ENCODE peak calls at places on chromosomes 4 and X, in nine cellular contexts. One of them, this sample, is unnamed.

GRCh38 chr4:53562409-53562808 is 28.9 kb downstream of the LNX1 start:
- DNase-seq in psoas muscle: no peak
- DNase-seq in CD4-positive, alpha-beta memory T cell: no peak
- DNase-seq in colonic mucosa: no peak
- DNase-seq in endodermal cell: no peak
- DNase-seq in tibial artery: no peak
- DNase-seq in aorta: no peak
- DNase-seq in astrocyte: no peak
- DNase-seq in neural progenitor cell: no peak
- DNase-seq in this sample: no peak

GRCh38 chr4:40321671-40322131 is 13.4 kb upstream of the CHRNA9 start:
- DNase-seq in psoas muscle: no peak
- DNase-seq in CD4-positive, alpha-beta memory T cell: no peak
- DNase-seq in colonic mucosa: no peak
- DNase-seq in endodermal cell: no peak
- DNase-seq in tibial artery: no peak
- DNase-seq in aorta: no peak
- DNase-seq in astrocyte: peak; percentile 84
- DNase-seq in neural progenitor cell: no peak
- DNase-seq in this sample: peak; percentile 53

GRCh38 chrX:12421918-12422317 is 283.6 kb downstream of the FRMPD4 start:
- DNase-seq in psoas muscle: no peak
- DNase-seq in CD4-positive, alpha-beta memory T cell: no peak
- DNase-seq in colonic mucosa: no peak
- DNase-seq in endodermal cell: no peak
- DNase-seq in tibial artery: no peak
- DNase-seq in aorta: no peak
- DNase-seq in astrocyte: peak; percentile 12
- DNase-seq in neural progenitor cell: no peak
- DNase-seq in this sample: peak; percentile 32

GRCh38 chr4:112766422-112766821 is 129.5 kb downstream of the LARP7 start:
- DNase-seq in psoas muscle: no peak
- DNase-seq in CD4-positive, alpha-beta memory T cell: no peak
- DNase-seq in colonic mucosa: no peak
- DNase-seq in endodermal cell: peak; percentile 77
- DNase-seq in tibial artery: no peak
- DNase-seq in aorta: no peak
- DNase-seq in astrocyte: no peak
- DNase-seq in neural progenitor cell: peak; percentile 70
- DNase-seq in this sample: peak; percentile 13

GRCh38 chr4:159776915-159777314 is 674.0 kb downstream of the RAPGEF2 start:
- DNase-seq in psoas muscle: no peak
- DNase-seq in CD4-positive, alpha-beta memory T cell: no peak
- DNase-seq in colonic mucosa: no peak
- DNase-seq in endodermal cell: no peak
- DNase-seq in tibial artery: no peak
- DNase-seq in aorta: no peak
- DNase-seq in astrocyte: no peak
- DNase-seq in neural progenitor cell: peak; percentile 3
- DNase-seq in this sample: no peak

GRCh38 chr4:61202638-61203495 is 2.7 kb downstream of the ADGRL3 start:
- DNase-seq in psoas muscle: no peak
- DNase-seq in CD4-positive, alpha-beta memory T cell: no peak
- DNase-seq in colonic mucosa: no peak
- DNase-seq in endodermal cell: peak; percentile 79
- DNase-seq in tibial artery: no peak
- DNase-seq in aorta: no peak
- DNase-seq in astrocyte: no peak
- DNase-seq in neural progenitor cell: peak; percentile 60
- DNase-seq in this sample: peak; percentile 15

GRCh38 chr4:159944477-159944876 is 841.6 kb downstream of the RAPGEF2 start:
- DNase-seq in psoas muscle: no peak
- DNase-seq in CD4-positive, alpha-beta memory T cell: no peak
- DNase-seq in colonic mucosa: no peak
- DNase-seq in endodermal cell: no peak
- DNase-seq in tibial artery: no peak
- DNase-seq in aorta: no peak
- DNase-seq in astrocyte: no peak
- DNase-seq in neural progenitor cell: peak; percentile 51
- DNase-seq in this sample: no peak

GRCh38 chrX:16870861-16871584 is 861 bp upstream of the RBBP7 start:
- DNase-seq in psoas muscle: peak; percentile 68
- DNase-seq in CD4-positive, alpha-beta memory T cell: no peak
- DNase-seq in colonic mucosa: peak; percentile 27
- DNase-seq in endodermal cell: peak; percentile 88
- DNase-seq in tibial artery: peak; percentile 64
- DNase-seq in aorta: peak; percentile 57
- DNase-seq in astrocyte: no peak
- DNase-seq in neural progenitor cell: peak; percentile 85
- DNase-seq in this sample: peak; percentile 32

GRCh38 chr4:3437998-3438846 is 3.5 kb upstream of the HGFAC start:
- DNase-seq in psoas muscle: peak; percentile 56
- DNase-seq in CD4-positive, alpha-beta memory T cell: no peak
- DNase-seq in colonic mucosa: no peak
- DNase-seq in endodermal cell: no peak
- DNase-seq in tibial artery: peak; percentile 67
- DNase-seq in aorta: peak; percentile 42
- DNase-seq in astrocyte: no peak
- DNase-seq in neural progenitor cell: no peak
- DNase-seq in this sample: no peak

GRCh38 chr4:53558061-53558801 is 33.1 kb downstream of the LNX1 start:
- DNase-seq in psoas muscle: no peak
- DNase-seq in CD4-positive, alpha-beta memory T cell: no peak
- DNase-seq in colonic mucosa: no peak
- DNase-seq in endodermal cell: peak; percentile 64
- DNase-seq in tibial artery: no peak
- DNase-seq in aorta: peak; percentile 71
- DNase-seq in astrocyte: peak; percentile 59
- DNase-seq in neural progenitor cell: peak; percentile 6
- DNase-seq in this sample: no peak

GRCh38 chr4:8913121-8913857 is 41.6 kb upstream of the HMX1 start:
- DNase-seq in psoas muscle: peak; percentile 22
- DNase-seq in CD4-positive, alpha-beta memory T cell: no peak
- DNase-seq in colonic mucosa: peak; percentile 12
- DNase-seq in endodermal cell: no peak
- DNase-seq in tibial artery: no peak
- DNase-seq in aorta: no peak
- DNase-seq in astrocyte: no peak
- DNase-seq in neural progenitor cell: no peak
- DNase-seq in this sample: no peak

GRCh38 chrX:153645151-153645550 is 1.9 kb upstream of the DUSP9 start:
- DNase-seq in psoas muscle: no peak
- DNase-seq in CD4-positive, alpha-beta memory T cell: no peak
- DNase-seq in colonic mucosa: no peak
- DNase-seq in endodermal cell: peak; percentile 38
- DNase-seq in tibial artery: no peak
- DNase-seq in aorta: peak; percentile 29
- DNase-seq in astrocyte: no peak
- DNase-seq in neural progenitor cell: no peak
- DNase-seq in this sample: no peak

GRCh38 chrX:153642655-153643430 is 4.2 kb upstream of the DUSP9 start:
- DNase-seq in psoas muscle: no peak
- DNase-seq in CD4-positive, alpha-beta memory T cell: no peak
- DNase-seq in colonic mucosa: no peak
- DNase-seq in endodermal cell: peak; percentile 49
- DNase-seq in tibial artery: no peak
- DNase-seq in aorta: peak; percentile 38
- DNase-seq in astrocyte: no peak
- DNase-seq in neural progenitor cell: no peak
- DNase-seq in this sample: no peak

GRCh38 chrX:153644356-153645125 is 2.5 kb upstream of the DUSP9 start:
- DNase-seq in psoas muscle: peak; percentile 34
- DNase-seq in CD4-positive, alpha-beta memory T cell: no peak
- DNase-seq in colonic mucosa: no peak
- DNase-seq in endodermal cell: peak; percentile 71
- DNase-seq in tibial artery: no peak
- DNase-seq in aorta: peak; percentile 35
- DNase-seq in astrocyte: no peak
- DNase-seq in neural progenitor cell: peak; percentile 60
- DNase-seq in this sample: peak; percentile 46

GRCh38 chrX:153642313-153642654 is 4.7 kb upstream of the DUSP9 start:
- DNase-seq in psoas muscle: no peak
- DNase-seq in CD4-positive, alpha-beta memory T cell: no peak
- DNase-seq in colonic mucosa: no peak
- DNase-seq in endodermal cell: peak; percentile 66
- DNase-seq in tibial artery: no peak
- DNase-seq in aorta: no peak
- DNase-seq in astrocyte: no peak
- DNase-seq in neural progenitor cell: peak; percentile 74
- DNase-seq in this sample: no peak

DNA sequence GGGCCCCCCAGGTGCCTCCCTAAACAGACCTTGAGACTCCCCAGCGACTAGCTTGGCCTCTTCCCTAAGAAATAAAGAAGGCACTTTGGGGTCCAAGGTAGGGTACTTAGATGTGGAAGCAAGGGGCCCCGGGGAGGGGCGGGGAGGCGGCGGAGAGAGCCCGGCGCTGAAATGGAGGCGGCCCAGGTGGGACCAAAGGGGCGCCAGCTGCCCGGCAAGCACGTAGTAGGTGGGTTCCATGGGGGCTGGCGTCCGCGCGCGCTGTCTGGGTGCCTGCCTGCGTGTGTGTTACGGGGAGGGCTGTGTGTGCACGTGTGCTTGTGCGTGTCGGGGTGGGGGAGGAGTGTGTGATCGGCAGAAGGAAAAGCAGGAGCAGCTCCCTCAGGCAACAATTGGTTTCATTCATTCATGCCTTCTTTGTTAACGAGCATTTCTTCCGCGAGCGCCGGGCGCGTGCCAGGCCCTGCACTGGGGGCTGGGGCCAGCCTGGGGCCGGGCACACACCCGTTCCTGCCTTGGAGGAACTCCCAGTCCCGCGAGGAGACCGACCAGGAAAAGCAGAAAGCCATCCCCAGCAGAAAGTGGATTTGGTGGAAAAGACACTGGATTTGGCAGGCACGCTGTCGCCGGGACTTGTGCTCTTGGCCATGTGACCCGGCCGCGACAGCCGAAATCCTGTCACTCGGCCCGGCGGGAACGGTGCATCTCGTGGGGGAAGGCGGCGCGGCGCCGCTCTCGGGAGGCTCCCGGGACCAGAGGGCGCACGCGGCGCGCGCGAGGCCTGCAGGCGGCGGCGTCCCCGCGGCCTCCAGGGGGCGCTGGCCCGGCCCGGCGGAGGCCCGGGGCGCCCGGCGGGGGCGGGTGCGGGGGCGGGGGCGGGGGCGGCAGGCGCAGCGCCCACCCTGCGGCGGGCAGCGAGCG is 3.3 kb upstream of the DUSP9 start:
- DNase-seq in psoas muscle: no peak
- DNase-seq in CD4-positive, alpha-beta memory T cell: no peak
- DNase-seq in colonic mucosa: peak; percentile 12
- DNase-seq in endodermal cell: peak; percentile 56
- DNase-seq in tibial artery: no peak
- DNase-seq in aorta: peak; percentile 49
- DNase-seq in astrocyte: no peak
- DNase-seq in neural progenitor cell: peak; percentile 61
- DNase-seq in this sample: no peak
- H3K27me3 ChIP-seq in psoas muscle: no peaks in the 10 kb centered on the region
- H3K27me3 ChIP-seq in CD4-positive, alpha-beta memory T cell: peaks cover 10% of the 10 kb centered on the region
- H3K27me3 ChIP-seq in colonic mucosa: peaks cover 52% of the 10 kb centered on the region
- H3K27me3 ChIP-seq in endodermal cell: peaks cover 75% of the 10 kb centered on the region
- H3K27me3 ChIP-seq in tibial artery: no peaks in the 10 kb centered on the region
- H3K27me3 ChIP-seq in aorta: no peaks in the 10 kb centered on the region
- H3K27me3 ChIP-seq in astrocyte: peaks cover 29% of the 10 kb centered on the region
- H3K27me3 ChIP-seq in neural progenitor cell: peaks cover 92% of the 10 kb centered on the region
- H3K27me3 ChIP-seq in this sample: peaks cover 63% of the 10 kb centered on the region

DNA sequence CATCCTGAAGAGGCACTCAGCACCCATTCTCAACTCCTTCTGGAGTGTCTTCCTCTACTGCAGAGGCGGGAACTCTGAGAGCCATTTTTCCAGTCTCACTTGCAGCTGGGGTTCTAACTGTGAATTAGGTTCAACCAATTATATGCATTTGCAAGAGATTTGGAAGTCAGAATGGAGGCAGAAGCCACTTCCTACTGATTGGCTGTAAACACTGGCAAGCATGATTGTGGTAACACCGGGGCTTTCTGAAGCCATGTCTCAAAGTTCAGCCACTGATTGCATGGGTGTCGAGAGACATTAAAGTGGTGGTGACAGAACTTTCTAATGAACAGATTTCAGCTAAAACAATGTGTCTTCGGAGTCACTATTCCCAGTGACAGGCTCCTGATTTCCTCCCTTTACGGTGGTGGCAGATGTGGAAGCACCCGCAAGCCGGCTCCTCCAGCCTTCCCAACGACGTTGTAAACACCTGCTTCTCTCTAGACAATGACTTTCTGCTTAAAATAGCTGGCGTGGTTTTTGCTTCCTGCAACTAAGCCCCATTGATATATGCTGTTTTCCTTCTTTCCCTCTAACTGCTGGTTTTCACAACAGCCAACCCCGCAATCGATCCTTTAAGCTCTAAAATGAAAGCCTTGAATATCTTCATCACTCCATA is 92.0 kb downstream of the IRF2 start:
- DNase-seq in psoas muscle: no peak
- DNase-seq in CD4-positive, alpha-beta memory T cell: no peak
- DNase-seq in colonic mucosa: peak; percentile 48
- DNase-seq in endodermal cell: peak; percentile 53
- DNase-seq in tibial artery: no peak
- DNase-seq in aorta: no peak
- DNase-seq in astrocyte: no peak
- DNase-seq in neural progenitor cell: no peak
- DNase-seq in this sample: no peak
- H3K4me1 ChIP-seq in psoas muscle: peaks cover 60% of the 10 kb centered on the region
- H3K4me1 ChIP-seq in CD4-positive, alpha-beta memory T cell: peaks cover 53% of the 10 kb centered on the region
- H3K4me1 ChIP-seq in colonic mucosa: peaks cover 28% of the 10 kb centered on the region
- H3K4me1 ChIP-seq in endodermal cell: peaks cover 23% of the 10 kb centered on the region
- H3K4me1 ChIP-seq in tibial artery: peaks cover 25% of the 10 kb centered on the region
- H3K4me1 ChIP-seq in aorta: no peaks in the 10 kb centered on the region
- H3K4me1 ChIP-seq in astrocyte: peaks cover 44% of the 10 kb centered on the region
- H3K4me1 ChIP-seq in neural progenitor cell: peaks cover 43% of the 10 kb centered on the region
- H3K4me1 ChIP-seq in this sample: peaks cover 36% of the 10 kb centered on the region

DNA sequence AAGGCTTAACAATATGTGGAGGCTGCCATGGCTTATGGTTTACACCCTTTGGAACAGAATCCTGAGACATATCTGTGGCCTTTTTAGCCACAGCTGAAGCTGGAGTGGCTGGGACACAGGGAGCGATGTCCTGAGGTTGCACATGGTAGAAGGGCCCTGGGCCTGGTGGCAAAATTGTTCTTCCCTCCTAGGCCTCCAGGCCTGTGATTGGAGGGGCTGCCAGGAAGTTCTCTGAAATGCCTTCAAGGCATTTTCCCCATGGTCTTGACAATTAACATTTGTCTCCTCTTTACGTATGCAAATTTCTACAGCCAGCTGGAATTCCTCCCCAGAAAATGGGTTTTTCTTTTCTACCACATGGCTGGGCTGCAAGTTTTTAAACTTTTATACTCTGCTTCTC is 39.1 kb upstream of the MAGEA8 start:
- DNase-seq in psoas muscle: no peak
- DNase-seq in CD4-positive, alpha-beta memory T cell: no peak
- DNase-seq in colonic mucosa: no peak
- DNase-seq in endodermal cell: no peak
- DNase-seq in tibial artery: no peak
- DNase-seq in aorta: no peak
- DNase-seq in astrocyte: no peak
- DNase-seq in neural progenitor cell: no peak
- DNase-seq in this sample: no peak
- H3K9me3 ChIP-seq in psoas muscle: no peaks in the 10 kb centered on the region
- H3K9me3 ChIP-seq in CD4-positive, alpha-beta memory T cell: no peaks in the 10 kb centered on the region
- H3K9me3 ChIP-seq in colonic mucosa: no peaks in the 10 kb centered on the region
- H3K9me3 ChIP-seq in endodermal cell: no peaks in the 10 kb centered on the region
- H3K9me3 ChIP-seq in tibial artery: no peaks in the 10 kb centered on the region
- H3K9me3 ChIP-seq in aorta: no peaks in the 10 kb centered on the region
- H3K9me3 ChIP-seq in astrocyte: no peaks in the 10 kb centered on the region
- H3K9me3 ChIP-seq in neural progenitor cell: no peaks in the 10 kb centered on the region
- H3K9me3 ChIP-seq in this sample: no peaks in the 10 kb centered on the region

GRCh38 chr4:170110290-170110672 is 20.5 kb upstream of the AADAT start:
- DNase-seq in psoas muscle: no peak
- DNase-seq in CD4-positive, alpha-beta memory T cell: no peak
- DNase-seq in colonic mucosa: no peak
- DNase-seq in endodermal cell: peak; percentile 78
- DNase-seq in tibial artery: no peak
- DNase-seq in aorta: no peak
- DNase-seq in astrocyte: no peak
- DNase-seq in neural progenitor cell: peak; percentile 30
- DNase-seq in this sample: no peak
- H3K27me3 ChIP-seq in psoas muscle: peaks cover 3% of the 10 kb centered on the region
- H3K27me3 ChIP-seq in CD4-positive, alpha-beta memory T cell: no peaks in the 10 kb centered on the region
- H3K27me3 ChIP-seq in colonic mucosa: no peaks in the 10 kb centered on the region
- H3K27me3 ChIP-seq in endodermal cell: no peaks in the 10 kb centered on the region
- H3K27me3 ChIP-seq in tibial artery: no peaks in the 10 kb centered on the region
- H3K27me3 ChIP-seq in aorta: no peaks in the 10 kb centered on the region
- H3K27me3 ChIP-seq in astrocyte: no peaks in the 10 kb centered on the region
- H3K27me3 ChIP-seq in neural progenitor cell: no peaks in the 10 kb centered on the region
- H3K27me3 ChIP-seq in this sample: no peaks in the 10 kb centered on the region

This sample was measured in cardiac muscle cell.